ENCODE peak calls at places on chromosome 6, in eight cellular contexts. J is stimulated activated CD4-positive, alpha-beta T cell treated with anti-CD3 and anti-CD28 coated beads, TNF-alpha, amount 100 ng/mL, for 4 hours; Y is C1 segment of cervical spinal cord; S is MCF 10A; X is HTR-8/SVneo; O is naive B cell; W is endothelial cell; H is left cardiac atrium. N is an unnamed sample.

GRCh38 chr6:31815025-31815838 is at the start of the genes HSPA1A and HSPA1L:
- DNase-seq in J (no peak), Y (peak; percentile 98), S (peak; percentile 99), X (no peak), O (no peak), W (peak; percentile 84), H (peak; percentile 96), N (peak; percentile 98)

GRCh38 chr6:12182676-12183075 is 107.5 kb upstream of the EDN1 start:
- DNase-seq in J (no peak), Y (no peak), S (peak; percentile 15), X (no peak), O (no peak), W (no peak), H (no peak), N (no peak)

GRCh38 chr6:15475261-15475660 is 187.6 kb downstream of the DTNBP1 start:
- DNase-seq in J (no peak), Y (no peak), S (no peak), X (no peak), O (no peak), W (no peak), H (no peak), N (no peak)

GRCh38 chr6:11890849-11891248 is 112.2 kb upstream of the ADTRP start:
- DNase-seq in J (no peak), Y (no peak), S (no peak), X (no peak), O (no peak), W (no peak), H (no peak), N (no peak)

GRCh38 chr6:126054258-126054702 is 67.9 kb downstream of the TRMT11 start:
- DNase-seq in J (no peak), Y (no peak), S (no peak), X (no peak), O (no peak), W (no peak), H (no peak), N (no peak)

GRCh38 chr6:121309768-121310473 is 24.4 kb downstream of the TBC1D32 start:
- DNase-seq in J (no peak), Y (no peak), S (peak; percentile 49), X (no peak), O (no peak), W (no peak), H (no peak), N (no peak)

GRCh38 chr6:43376551-43376981 is 7.1 kb upstream of the ZNF318 start:
- DNase-seq in J (no peak), Y (no peak), S (peak; percentile 61), X (no peak), O (no peak), W (no peak), H (no peak), N (no peak)

GRCh38 chr6:166656269-166657206 is 29.5 kb upstream of the RPS6KA2 start:
- DNase-seq in J (no peak), Y (no peak), S (no peak), X (no peak), O (no peak), W (no peak), H (no peak), N (peak; percentile 25)

GRCh38 chr6:165231581-165232276 is 77.7 kb downstream of the C6orf118 start:
- DNase-seq in J (no peak), Y (peak; percentile 24), S (peak; percentile 69), X (peak; percentile 3), O (no peak), W (no peak), H (no peak), N (peak; percentile 15)

GRCh38 chr6:167764215-167764614 is 62.5 kb upstream of the AFDN start:
- DNase-seq in J (no peak), Y (no peak), S (no peak), X (no peak), O (no peak), W (no peak), H (no peak), N (no peak)

GRCh38 chr6:151389640-151390275 is 1.6 kb downstream of the ZBTB2 start:
- DNase-seq in J (no peak), Y (peak; percentile 77), S (peak; percentile 84), X (no peak), O (no peak), W (no peak), H (peak; percentile 68), N (peak; percentile 28)

GRCh38 chr6:90135672-90136071 is 161.0 kb downstream of the BACH2 start:
- DNase-seq in J (no peak), Y (no peak), S (peak; percentile 50), X (no peak), O (no peak), W (no peak), H (no peak), N (no peak)

GRCh38 chr6:88177961-88178464 is 11.9 kb upstream of the CNR1 start:
- DNase-seq in J (no peak), Y (no peak), S (peak; percentile 50), X (no peak), O (peak; percentile 72), W (no peak), H (no peak), N (no peak)

GRCh38 chr6:89527634-89528033 is 94.7 kb downstream of the ANKRD6 start:
- DNase-seq in J (no peak), Y (no peak), S (peak; percentile 25), X (no peak), O (no peak), W (no peak), H (no peak), N (no peak)

GRCh38 chr6:168960557-168960956 is 293.1 kb downstream of the THBS2 start:
- DNase-seq in J (no peak), Y (no peak), S (no peak), X (no peak), O (no peak), W (no peak), H (no peak), N (no peak)

GRCh38 chr6:62808575-62809293 is 402.5 kb upstream of the FKBP1C start:
- DNase-seq in J (no peak), Y (no peak), S (no peak), X (no peak), O (no peak), W (no peak), H (no peak), N (no peak)

GRCh38 chr6:86937219-86938079 is at the start of gene HTR1E:
- DNase-seq in J (no peak), Y (no peak), S (peak; percentile 48), X (peak; percentile 26), O (no peak), W (peak; percentile 78), H (peak; percentile 22), N (no peak)

N was measured in WTC11.